ENCODE peak calls at places on chromosomes 13 and 19, in six cellular contexts. X is HTR-8/SVneo, I is adrenal gland, J is adipocyte, U is NCI-H1694 treated with DMSO at 0.1 percent for 48 hours, Q is skeletal muscle cell. N is an unnamed sample.
A peak's percentile ranks its signal among the peaks of the same experiment; 100 is the strongest.

GRCh38 chr19:18414504-18415176 is 4.6 kb upstream of the SSBP4 start:
- DNase-seq in Q (no peak), I (peak; percentile 63), U (no peak), J (no peak), X (no peak), N (peak; percentile 47)

GRCh38 chr13:113914333-113915011 is 50.6 kb upstream of the GAS6 start:
- DNase-seq in X (no peak), U (no peak), I (no peak), Q (no peak), J (no peak), N (no peak)

GRCh38 chr19:45805719-45806118 is 9.4 kb downstream of the RSPH6A start:
- DNase-seq in Q (no peak), U (no peak), I (no peak), J (no peak), X (no peak), N (no peak)

GRCh38 chr19:38666662-38667448 is 19.4 kb downstream of the ACTN4 start:
- DNase-seq in X (no peak), J (peak; percentile 81), U (no peak), I (peak; percentile 88), Q (no peak), N (peak; percentile 59)

GRCh38 chr13:23599083-23599925 is 29.1 kb downstream of the TNFRSF19 start:
- DNase-seq in X (no peak), J (no peak), Q (no peak), I (no peak), U (no peak), N (no peak)

GRCh38 chr19:3575949-3576673 is 3.4 kb downstream of the HMG20B start:
- DNase-seq in Q (no peak), J (no peak), U (no peak), X (no peak), I (no peak), N (no peak)

GRCh38 chr19:42048992-42049391 is 21.0 kb downstream of the GRIK5 start:
- DNase-seq in U (no peak), I (no peak), X (no peak), Q (no peak), J (no peak), N (no peak)

GRCh38 chr13:91358384-91358776 is 10.9 kb downstream of the MIR17HG start:
- DNase-seq in Q (no peak), J (no peak), I (no peak), X (no peak), U (no peak), N (no peak)

GRCh38 chr13:51681037-51681678 is 96.9 kb downstream of the WDFY2 start:
- DNase-seq in I (no peak), Q (peak; percentile 49), J (peak; percentile 45), X (peak; percentile 9), U (no peak), N (no peak)

GRCh38 chr13:84933797-84934196 is 865.4 kb downstream of the SLITRK6 start:
- DNase-seq in I (no peak), J (no peak), X (no peak), Q (no peak), U (no peak), N (no peak)

GRCh38 chr13:94656766-94657165 is 55.1 kb downstream of the GPR180 start:
- DNase-seq in X (peak; percentile 9), U (no peak), J (peak; percentile 84), I (no peak), Q (peak; percentile 93), N (no peak)

GRCh38 chr13:86810385-86810784 is 860.8 kb upstream of the SLITRK5 start:
- DNase-seq in X (no peak), I (no peak), Q (no peak), U (no peak), J (no peak), N (no peak)

GRCh38 chr19:32615569-32615968 is 34.6 kb downstream of the PDCD5 start:
- DNase-seq in X (no peak), J (no peak), U (no peak), I (no peak), Q (no peak), N (no peak)

N was measured in ovary.